ENCODE peak calls at places on chromosomes 16 and 17, in ten cellular contexts. V is endothelial cell; O is C1 segment of cervical spinal cord; T is AG09319; D is effector CD8-positive, alpha-beta T cell; Q is NCI-H1105; S is HT-29; F is AG04449; W is cardiac muscle cell; G is cerebellum. J is an unnamed sample.

GRCh38 chr16:82987767-82988166 is 361.0 kb downstream of the CDH13 start:
- DNase-seq in V (no peak), O (no peak), T (no peak), D (no peak), Q (no peak), S (no peak), F (no peak), W (no peak), G (no peak), J (no peak)

GRCh38 chr16:29012913-29013641 is 28.2 kb downstream of the LAT start:
- DNase-seq in V (no peak), O (no peak), T (no peak), D (no peak), Q (no peak), S (no peak), F (no peak), W (no peak), G (no peak), J (no peak)

GRCh38 chr17:58039975-58040374 is 32.9 kb upstream of the SRSF1 start:
- DNase-seq in V (no peak), O (no peak), T (no peak), D (no peak), Q (no peak), S (no peak), F (no peak), W (no peak), G (no peak), J (no peak)

GRCh38 chr16:27223701-27224100 is 20.4 kb downstream of the KDM8 start:
- DNase-seq in V (no peak), O (no peak), T (no peak), D (no peak), Q (no peak), S (no peak), F (no peak), W (no peak), G (no peak), J (no peak)

GRCh38 chr17:63843387-63844292 is 1.2 kb upstream of the SMARCD2 start:
- DNase-seq in V (no peak), O (peak; percentile 13), T (no peak), D (peak; percentile 16), Q (no peak), S (no peak), F (no peak), W (no peak), G (peak; percentile 22), J (peak; percentile 37)

GRCh38 chr17:73156166-73156840 is 8.5 kb upstream of the SSTR2 start:
- DNase-seq in V (peak; percentile 68), O (peak; percentile 12), T (peak; percentile 8), D (peak; percentile 11), Q (no peak), S (peak; percentile 64), F (no peak), W (peak; percentile 85), G (peak; percentile 65), J (peak; percentile 46)

GRCh38 chr16:11100239-11100750 is 155.7 kb downstream of the SOCS1 start:
- DNase-seq in V (peak; percentile 18), O (peak; percentile 32), T (peak; percentile 74), D (no peak), Q (no peak), S (no peak), F (no peak), W (peak; percentile 26), G (peak; percentile 80), J (no peak)

GRCh38 chr16:15879255-15879804 is 9.1 kb downstream of the CEP20 start:
- DNase-seq in V (no peak), O (no peak), T (peak; percentile 86), D (no peak), Q (no peak), S (no peak), F (peak; percentile 77), W (no peak), G (no peak), J (peak; percentile 14)

GRCh38 chr16:1614226-1615102 is 2.3 kb downstream of the CRAMP1 start:
- DNase-seq in V (peak; percentile 51), O (no peak), T (peak; percentile 4), D (no peak), Q (no peak), S (peak; percentile 37), F (no peak), W (peak; percentile 68), G (no peak), J (no peak)

GRCh38 chr16:66988197-66988788 is at the start of gene CES4A:
- DNase-seq in V (no peak), O (no peak), T (peak; percentile 68), D (no peak), Q (no peak), S (no peak), F (no peak), W (no peak), G (no peak), J (no peak)

GRCh38 chr17:45409659-45410076 is 23.0 kb downstream of the ARHGAP27 start:
- DNase-seq in V (no peak), O (no peak), T (no peak), D (no peak), Q (no peak), S (no peak), F (no peak), W (no peak), G (no peak), J (no peak)

GRCh38 chr16:56351481-56351880 is 73.9 kb downstream of the AMFR start:
- DNase-seq in V (no peak), O (no peak), T (no peak), D (no peak), Q (no peak), S (no peak), F (no peak), W (no peak), G (peak; percentile 41), J (no peak)

GRCh38 chr16:1121009-1121408 is 25.0 kb upstream of the C1QTNF8 start:
- DNase-seq in V (no peak), O (no peak), T (no peak), D (no peak), Q (no peak), S (no peak), F (no peak), W (no peak), G (no peak), J (no peak)

GRCh38 chr16:54400261-54400660 is 113.7 kb upstream of the IRX3 start:
- DNase-seq in V (no peak), O (no peak), T (no peak), D (no peak), Q (no peak), S (no peak), F (no peak), W (no peak), G (no peak), J (no peak)

GRCh38 chr17:20208717-20209116 is 199.6 kb downstream of the SPECC1 start:
- DNase-seq in V (no peak), O (no peak), T (no peak), D (no peak), Q (no peak), S (no peak), F (no peak), W (no peak), G (no peak), J (no peak)

GRCh38 chr16:58563235-58563634 is 47.9 kb downstream of the SETD6 start:
- DNase-seq in V (no peak), O (no peak), T (no peak), D (no peak), Q (no peak), S (no peak), F (no peak), W (no peak), G (no peak), J (peak; percentile 8)

GRCh38 chr17:44884941-44885340 is 14.3 kb downstream of the EFTUD2 start:
- DNase-seq in V (no peak), O (no peak), T (no peak), D (no peak), Q (no peak), S (no peak), F (no peak), W (no peak), G (no peak), J (no peak)